ENCODE peak calls at places on chromosomes 16 and 17, in eight cellular contexts. One of them, this sample, is unnamed.

GRCh38 chr17:62724398-62725146 is 83.5 kb downstream of the MARCHF10 start:
- DNase-seq in omental fat pad: no peak
- DNase-seq in sigmoid colon: peak
- DNase-seq in brain microvascular endothelial cell: no peak
- DNase-seq in GM23338: no peak
- DNase-seq in heart left ventricle: no peak
- DNase-seq in AG09319: no peak
- DNase-seq in fibroblast of lung: no peak
- DNase-seq in this sample: no peak

GRCh38 chr17:75691371-75692290 is 24.5 kb downstream of the SAP30BP start:
- DNase-seq in omental fat pad: no peak
- DNase-seq in AG09319: no peak
- DNase-seq in fibroblast of lung: peak
- DNase-seq in GM23338: no peak
- DNase-seq in brain microvascular endothelial cell: no peak
- DNase-seq in heart left ventricle: no peak
- DNase-seq in sigmoid colon: peak
- DNase-seq in this sample: no peak

GRCh38 chr17:39161967-39162366 is 4.0 kb downstream of the ARL5C start:
- DNase-seq in omental fat pad: no peak
- DNase-seq in fibroblast of lung: no peak
- DNase-seq in sigmoid colon: no peak
- DNase-seq in GM23338: no peak
- DNase-seq in AG09319: no peak
- DNase-seq in heart left ventricle: no peak
- DNase-seq in brain microvascular endothelial cell: no peak
- DNase-seq in this sample: no peak

GRCh38 chr17:63295288-63295687 is 150.8 kb downstream of the CYB561 start:
- DNase-seq in sigmoid colon: no peak
- DNase-seq in heart left ventricle: no peak
- DNase-seq in omental fat pad: no peak
- DNase-seq in GM23338: no peak
- DNase-seq in fibroblast of lung: peak
- DNase-seq in brain microvascular endothelial cell: peak
- DNase-seq in AG09319: no peak
- DNase-seq in this sample: peak

GRCh38 chr16:30121741-30122620 is 1.0 kb downstream of the MAPK3 start:
- DNase-seq in fibroblast of lung: no peak
- DNase-seq in GM23338: no peak
- DNase-seq in omental fat pad: no peak
- DNase-seq in heart left ventricle: peak
- DNase-seq in sigmoid colon: peak
- DNase-seq in brain microvascular endothelial cell: peak
- DNase-seq in AG09319: no peak
- DNase-seq in this sample: no peak

GRCh38 chr17:13638855-13639458 is 37.2 kb upstream of the HS3ST3A1 start:
- DNase-seq in sigmoid colon: no peak
- DNase-seq in heart left ventricle: no peak
- DNase-seq in omental fat pad: no peak
- DNase-seq in brain microvascular endothelial cell: no peak
- DNase-seq in fibroblast of lung: peak
- DNase-seq in AG09319: peak
- DNase-seq in GM23338: peak
- DNase-seq in this sample: no peak

GRCh38 chr16:88896238-88897065 is 30.0 kb upstream of the PABPN1L start:
- DNase-seq in sigmoid colon: no peak
- DNase-seq in GM23338: no peak
- DNase-seq in brain microvascular endothelial cell: no peak
- DNase-seq in heart left ventricle: no peak
- DNase-seq in fibroblast of lung: no peak
- DNase-seq in omental fat pad: no peak
- DNase-seq in AG09319: no peak
- DNase-seq in this sample: no peak

GRCh38 chr17:75102385-75102821 is 7.4 kb upstream of the ARMC7 start:
- DNase-seq in sigmoid colon: no peak
- DNase-seq in heart left ventricle: no peak
- DNase-seq in omental fat pad: no peak
- DNase-seq in AG09319: no peak
- DNase-seq in fibroblast of lung: no peak
- DNase-seq in GM23338: peak
- DNase-seq in brain microvascular endothelial cell: no peak
- DNase-seq in this sample: no peak

GRCh38 chr17:29154516-29155234 is 25.5 kb downstream of the MYO18A start:
- DNase-seq in sigmoid colon: no peak
- DNase-seq in fibroblast of lung: no peak
- DNase-seq in omental fat pad: no peak
- DNase-seq in GM23338: no peak
- DNase-seq in AG09319: no peak
- DNase-seq in heart left ventricle: no peak
- DNase-seq in brain microvascular endothelial cell: no peak
- DNase-seq in this sample: no peak

GRCh38 chr17:4728124-4728523 is 3.1 kb upstream of the MED11 start:
- DNase-seq in brain microvascular endothelial cell: no peak
- DNase-seq in omental fat pad: no peak
- DNase-seq in AG09319: no peak
- DNase-seq in heart left ventricle: no peak
- DNase-seq in fibroblast of lung: no peak
- DNase-seq in sigmoid colon: no peak
- DNase-seq in GM23338: no peak
- DNase-seq in this sample: peak

GRCh38 chr16:89701425-89702406 is at the start of gene SPATA2L:
- DNase-seq in heart left ventricle: peak
- DNase-seq in sigmoid colon: peak
- DNase-seq in AG09319: no peak
- DNase-seq in fibroblast of lung: peak
- DNase-seq in omental fat pad: peak
- DNase-seq in GM23338: peak
- DNase-seq in brain microvascular endothelial cell: peak
- DNase-seq in this sample: peak

GRCh38 chr16:10949424-10949970 is 5.1 kb downstream of the CLEC16A start:
- DNase-seq in brain microvascular endothelial cell: no peak
- DNase-seq in omental fat pad: no peak
- DNase-seq in heart left ventricle: no peak
- DNase-seq in AG09319: no peak
- DNase-seq in sigmoid colon: no peak
- DNase-seq in fibroblast of lung: peak
- DNase-seq in GM23338: peak
- DNase-seq in this sample: no peak

GRCh38 chr17:44076716-44077594 is 6.4 kb downstream of the G6PC3 start:
- DNase-seq in fibroblast of lung: no peak
- DNase-seq in AG09319: no peak
- DNase-seq in heart left ventricle: no peak
- DNase-seq in sigmoid colon: no peak
- DNase-seq in GM23338: no peak
- DNase-seq in brain microvascular endothelial cell: no peak
- DNase-seq in omental fat pad: no peak
- DNase-seq in this sample: no peak

GRCh38 chr17:40538019-40538935 is 27.0 kb downstream of the CCR7 start:
- DNase-seq in fibroblast of lung: peak
- DNase-seq in heart left ventricle: peak
- DNase-seq in omental fat pad: no peak
- DNase-seq in brain microvascular endothelial cell: no peak
- DNase-seq in GM23338: no peak
- DNase-seq in sigmoid colon: peak
- DNase-seq in AG09319: no peak
- DNase-seq in this sample: no peak

GRCh38 chr17:80960797-80961452 is 30.7 kb upstream of the CHMP6 start:
- DNase-seq in GM23338: no peak
- DNase-seq in fibroblast of lung: no peak
- DNase-seq in sigmoid colon: no peak
- DNase-seq in omental fat pad: no peak
- DNase-seq in AG09319: no peak
- DNase-seq in heart left ventricle: no peak
- DNase-seq in brain microvascular endothelial cell: no peak
- DNase-seq in this sample: no peak

GRCh38 chr16:20871258-20871657 is 28.9 kb downstream of the DCUN1D3 start:
- DNase-seq in heart left ventricle: no peak
- DNase-seq in brain microvascular endothelial cell: no peak
- DNase-seq in fibroblast of lung: no peak
- DNase-seq in GM23338: no peak
- DNase-seq in AG09319: no peak
- DNase-seq in omental fat pad: no peak
- DNase-seq in sigmoid colon: no peak
- DNase-seq in this sample: no peak

GRCh38 chr16:55622930-55623561 is 32.7 kb upstream of the SLC6A2 start:
- DNase-seq in heart left ventricle: no peak
- DNase-seq in GM23338: peak
- DNase-seq in omental fat pad: no peak
- DNase-seq in sigmoid colon: no peak
- DNase-seq in brain microvascular endothelial cell: no peak
- DNase-seq in AG09319: no peak
- DNase-seq in fibroblast of lung: no peak
- DNase-seq in this sample: peak
- TF ChIP-seq CTCF in heart left ventricle: peak
- TF ChIP-seq CTCF in GM23338: peak
- TF ChIP-seq CTCF in omental fat pad: no peak
- TF ChIP-seq CTCF in sigmoid colon: no peak
- TF ChIP-seq CTCF in brain microvascular endothelial cell: peak
- TF ChIP-seq CTCF in AG09319: peak
- TF ChIP-seq CTCF in fibroblast of lung: no peak
- TF ChIP-seq CTCF in this sample: peak

DNA sequence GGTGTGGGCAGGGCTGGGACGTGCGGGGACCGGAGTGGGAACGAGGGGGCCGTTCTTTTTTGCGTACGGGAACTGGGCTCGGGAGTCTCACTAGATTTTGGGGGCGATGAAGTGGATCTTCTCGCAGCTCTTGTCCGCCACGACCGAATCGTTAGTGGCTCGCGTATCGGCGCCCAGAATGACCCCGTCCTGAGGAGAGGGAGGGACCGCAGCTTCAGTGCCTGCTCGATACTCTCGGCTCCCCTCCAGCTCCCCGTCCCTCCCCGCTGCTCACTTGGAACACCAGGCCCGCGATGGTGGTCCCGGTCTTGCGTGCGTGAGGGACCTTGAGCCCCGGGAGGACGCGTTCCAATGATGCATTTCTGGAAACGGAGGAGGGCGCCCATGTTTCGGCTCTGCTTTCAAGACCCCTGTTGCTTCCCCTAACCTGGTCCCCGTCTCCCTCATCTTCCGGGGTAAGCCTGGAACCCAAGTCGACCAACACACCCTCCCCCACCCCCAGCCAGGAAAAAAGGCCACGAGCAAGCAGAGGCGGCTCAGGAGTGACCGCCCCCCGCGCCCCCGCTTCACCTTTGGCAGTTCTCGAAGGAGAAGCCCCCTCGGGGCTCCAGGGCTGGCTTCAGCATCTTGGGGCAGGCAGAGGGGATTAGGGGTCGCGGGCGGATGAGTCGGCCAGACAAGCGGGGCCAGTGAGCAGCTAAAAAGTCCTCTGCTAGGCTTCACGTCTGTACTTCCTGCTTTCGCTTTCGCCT is at the start of gene PSMB10:
- DNase-seq in fibroblast of lung: peak
- DNase-seq in heart left ventricle: peak
- DNase-seq in omental fat pad: no peak
- DNase-seq in sigmoid colon: peak
- DNase-seq in brain microvascular endothelial cell: peak
- DNase-seq in GM23338: peak
- DNase-seq in AG09319: no peak
- DNase-seq in this sample: peak
- TF ChIP-seq CTCF in fibroblast of lung: no peak
- TF ChIP-seq CTCF in heart left ventricle: no peak
- TF ChIP-seq CTCF in omental fat pad: no peak
- TF ChIP-seq CTCF in sigmoid colon: no peak
- TF ChIP-seq CTCF in brain microvascular endothelial cell: no peak
- TF ChIP-seq CTCF in GM23338: peak
- TF ChIP-seq CTCF in AG09319: no peak
- TF ChIP-seq CTCF in this sample: no peak

GRCh38 chr17:70879389-70879788 is 710.1 kb downstream of the KCNJ2 start:
- DNase-seq in heart left ventricle: no peak
- DNase-seq in brain microvascular endothelial cell: no peak
- DNase-seq in sigmoid colon: no peak
- DNase-seq in GM23338: no peak
- DNase-seq in fibroblast of lung: no peak
- DNase-seq in AG09319: no peak
- DNase-seq in omental fat pad: no peak
- DNase-seq in this sample: no peak

GRCh38 chr17:70875729-70876344 is 706.5 kb downstream of the KCNJ2 start:
- DNase-seq in fibroblast of lung: no peak
- DNase-seq in GM23338: no peak
- DNase-seq in brain microvascular endothelial cell: no peak
- DNase-seq in sigmoid colon: no peak
- DNase-seq in heart left ventricle: no peak
- DNase-seq in omental fat pad: no peak
- DNase-seq in AG09319: no peak
- DNase-seq in this sample: no peak

GRCh38 chr17:70886648-70887047 is 717.3 kb downstream of the KCNJ2 start:
- DNase-seq in brain microvascular endothelial cell: no peak
- DNase-seq in heart left ventricle: no peak
- DNase-seq in fibroblast of lung: no peak
- DNase-seq in sigmoid colon: no peak
- DNase-seq in omental fat pad: no peak
- DNase-seq in AG09319: no peak
- DNase-seq in GM23338: no peak
- DNase-seq in this sample: no peak

GRCh38 chr17:70882504-70882903 is 713.2 kb downstream of the KCNJ2 start:
- DNase-seq in fibroblast of lung: no peak
- DNase-seq in sigmoid colon: no peak
- DNase-seq in brain microvascular endothelial cell: no peak
- DNase-seq in AG09319: no peak
- DNase-seq in GM23338: peak
- DNase-seq in heart left ventricle: no peak
- DNase-seq in omental fat pad: no peak
- DNase-seq in this sample: no peak

GRCh38 chr17:70881093-70881492 is 711.8 kb downstream of the KCNJ2 start:
- DNase-seq in fibroblast of lung: no peak
- DNase-seq in AG09319: no peak
- DNase-seq in sigmoid colon: no peak
- DNase-seq in omental fat pad: no peak
- DNase-seq in heart left ventricle: no peak
- DNase-seq in GM23338: no peak
- DNase-seq in brain microvascular endothelial cell: no peak
- DNase-seq in this sample: no peak
- TF ChIP-seq CTCF in fibroblast of lung: no peak
- TF ChIP-seq CTCF in AG09319: no peak
- TF ChIP-seq CTCF in sigmoid colon: no peak
- TF ChIP-seq CTCF in omental fat pad: no peak
- TF ChIP-seq CTCF in heart left ventricle: no peak
- TF ChIP-seq CTCF in GM23338: no peak
- TF ChIP-seq CTCF in brain microvascular endothelial cell: no peak
- TF ChIP-seq CTCF in this sample: no peak

GRCh38 chr17:59180626-59181025 is 25.1 kb downstream of the PRR11 start:
- DNase-seq in heart left ventricle: no peak
- DNase-seq in GM23338: no peak
- DNase-seq in brain microvascular endothelial cell: no peak
- DNase-seq in AG09319: no peak
- DNase-seq in sigmoid colon: no peak
- DNase-seq in omental fat pad: no peak
- DNase-seq in fibroblast of lung: no peak
- DNase-seq in this sample: no peak
- TF ChIP-seq CTCF in heart left ventricle: no peak
- TF ChIP-seq CTCF in GM23338: no peak
- TF ChIP-seq CTCF in brain microvascular endothelial cell: no peak
- TF ChIP-seq CTCF in AG09319: no peak
- TF ChIP-seq CTCF in sigmoid colon: no peak
- TF ChIP-seq CTCF in omental fat pad: no peak
- TF ChIP-seq CTCF in fibroblast of lung: no peak
- TF ChIP-seq CTCF in this sample: no peak

DNA sequence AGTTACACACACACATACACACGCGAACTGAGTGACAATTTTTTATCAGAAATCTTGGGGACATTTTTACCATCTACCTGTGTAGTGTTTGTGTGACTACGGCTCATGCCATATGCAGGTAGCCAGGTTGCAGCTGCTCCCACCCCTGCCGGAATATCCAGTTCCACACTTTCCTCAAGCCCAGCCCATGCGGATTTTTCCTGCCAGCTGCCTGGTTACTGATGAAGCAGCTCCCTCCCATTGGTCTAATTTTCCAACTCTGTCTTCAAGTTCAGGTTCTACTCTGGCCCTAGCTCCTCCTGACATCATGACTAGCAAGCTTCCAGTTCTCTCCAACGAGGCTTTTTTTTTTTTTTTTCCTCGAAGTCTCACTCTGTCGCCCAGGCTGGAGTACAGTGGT is 4.8 kb downstream of the GSG1L2 start:
- DNase-seq in AG09319: no peak
- DNase-seq in sigmoid colon: no peak
- DNase-seq in fibroblast of lung: peak
- DNase-seq in GM23338: peak
- DNase-seq in omental fat pad: no peak
- DNase-seq in brain microvascular endothelial cell: no peak
- DNase-seq in heart left ventricle: no peak
- DNase-seq in this sample: peak
- TF ChIP-seq CTCF in AG09319: no peak
- TF ChIP-seq CTCF in sigmoid colon: no peak
- TF ChIP-seq CTCF in fibroblast of lung: no peak
- TF ChIP-seq CTCF in GM23338: no peak
- TF ChIP-seq CTCF in omental fat pad: no peak
- TF ChIP-seq CTCF in brain microvascular endothelial cell: no peak
- TF ChIP-seq CTCF in heart left ventricle: no peak
- TF ChIP-seq CTCF in this sample: no peak